ENCODE peak calls at places on chromosomes 4 and X, in eight cellular contexts. B is AG09309, U is heart left ventricle, C is kidney, P is astrocyte of the spinal cord, G is hepatocyte, F is IMR-90, Z is fibroblast of pulmonary artery. N is an unnamed sample.

GRCh38 chr4:61805237-61805636 is 605.1 kb downstream of the ADGRL3 start:
- DNase-seq in B (no peak), U (no peak), C (no peak), P (peak), G (no peak), F (no peak), Z (no peak), N (no peak)

GRCh38 chr4:152369203-152369902 is 166.5 kb downstream of the FBXW7 start:
- DNase-seq in B (no peak), U (no peak), C (no peak), P (no peak), G (no peak), F (no peak), Z (no peak), N (no peak)

GRCh38 chr4:150236626-150237025 is 158.4 kb downstream of the DCLK2 start:
- DNase-seq in B (no peak), U (no peak), C (no peak), P (peak), G (no peak), F (peak), Z (no peak), N (no peak)

GRCh38 chrX:19514791-19515614 is at the start of gene MAP3K15:
- DNase-seq in B (no peak), U (no peak), C (peak), P (no peak), G (peak), F (no peak), Z (no peak), N (no peak)

GRCh38 chrX:12080265-12080664 is 58.0 kb upstream of the FRMPD4 start:
- DNase-seq in B (peak), U (no peak), C (no peak), P (peak), G (peak), F (peak), Z (peak), N (no peak)

GRCh38 chr4:32745351-32745750 is 2025.2 kb downstream of the PCDH7 start:
- DNase-seq in B (no peak), U (no peak), C (no peak), P (no peak), G (no peak), F (no peak), Z (no peak), N (no peak)

GRCh38 chrX:134423606-134424005 is 36.4 kb upstream of the HPRT1 start:
- DNase-seq in B (peak), U (no peak), C (no peak), P (peak), G (no peak), F (peak), Z (peak), N (no peak)

GRCh38 chrX:110218591-110218990 is 99.3 kb downstream of the AMMECR1 start:
- DNase-seq in B (no peak), U (no peak), C (no peak), P (peak), G (no peak), F (peak), Z (peak), N (no peak)

GRCh38 chr4:118112647-118113046 is 78.4 kb downstream of the NDST3 start:
- DNase-seq in B (no peak), U (no peak), C (no peak), P (peak), G (no peak), F (peak), Z (no peak), N (no peak)

GRCh38 chr4:155025762-155026457 is 182.5 kb upstream of the NPY2R start:
- DNase-seq in B (no peak), U (no peak), C (no peak), P (peak), G (peak), F (no peak), Z (peak), N (no peak)

GRCh38 chr4:10983274-10983673 is 298.7 kb upstream of the CLNK start:
- DNase-seq in B (no peak), U (no peak), C (no peak), P (no peak), G (peak), F (no peak), Z (no peak), N (no peak)

GRCh38 chr4:70722199-70722791 is 531 bp downstream of the RUFY3 start:
- DNase-seq in B (no peak), U (no peak), C (no peak), P (peak), G (no peak), F (peak), Z (peak), N (no peak)

GRCh38 chr4:109127866-109128265 is 174.6 kb downstream of the COL25A1 start:
- DNase-seq in B (no peak), U (no peak), C (no peak), P (no peak), G (no peak), F (no peak), Z (no peak), N (no peak)

GRCh38 chr4:7767526-7767925 is 172.1 kb downstream of the AFAP1 start:
- DNase-seq in B (no peak), U (no peak), C (no peak), P (no peak), G (no peak), F (no peak), Z (no peak), N (peak)

GRCh38 chr4:181301735-181302380 is 941.3 kb upstream of the TENM3 start:
- DNase-seq in B (peak), U (no peak), C (no peak), P (peak), G (peak), F (peak), Z (peak), N (no peak)

GRCh38 chr4:134552063-134552462 is 350.5 kb upstream of the PABPC4L start:
- DNase-seq in B (no peak), U (no peak), C (no peak), P (no peak), G (no peak), F (no peak), Z (no peak), N (no peak)

GRCh38 chr4:128660361-128660964 is 149.0 kb upstream of the JADE1 start:
- DNase-seq in B (peak), U (no peak), C (no peak), P (peak), G (peak), F (peak), Z (peak), N (no peak)

GRCh38 chr4:3639613-3640586 is 107.7 kb upstream of the LRPAP1 start:
- DNase-seq in B (no peak), U (no peak), C (peak), P (no peak), G (no peak), F (no peak), Z (no peak), N (peak)

GRCh38 chr4:176794151-176794550 is 1.4 kb upstream of the VEGFC start:
- DNase-seq in B (peak), U (no peak), C (no peak), P (peak), G (no peak), F (peak), Z (peak), N (no peak)

GRCh38 chrX:77771601-77772000 is 14.4 kb downstream of the ATRX start:
- DNase-seq in B (no peak), U (no peak), C (no peak), P (no peak), G (no peak), F (no peak), Z (no peak), N (no peak)

GRCh38 chrX:101803451-101803850 is 128.4 kb downstream of the ZMAT1 start:
- DNase-seq in B (no peak), U (no peak), C (no peak), P (no peak), G (peak), F (peak), Z (peak), N (no peak)

GRCh38 chr4:105943234-105943633 is 48.0 kb downstream of the NPNT start:
- DNase-seq in B (no peak), U (no peak), C (no peak), P (no peak), G (no peak), F (no peak), Z (no peak), N (no peak)

GRCh38 chr4:21593268-21594002 is 355.1 kb downstream of the KCNIP4 start:
- DNase-seq in B (peak), U (no peak), C (no peak), P (peak), G (peak), F (no peak), Z (peak), N (no peak)

GRCh38 chr4:48334900-48335384 is 6.4 kb upstream of the SLAIN2 start:
- DNase-seq in B (no peak), U (no peak), C (no peak), P (no peak), G (no peak), F (no peak), Z (no peak), N (no peak)

GRCh38 chrX:132631579-132632232 is 142.9 kb upstream of the MBNL3 start:
- DNase-seq in B (peak), U (no peak), C (no peak), P (peak), G (peak), F (peak), Z (peak), N (no peak)

GRCh38 chrX:115939070-115939469 is 231.5 kb upstream of the AGTR2 start:
- DNase-seq in B (no peak), U (no peak), C (no peak), P (no peak), G (no peak), F (no peak), Z (no peak), N (no peak)

GRCh38 chr4:122219356-122219755 is 67.2 kb downstream of the BLTP1 start:
- DNase-seq in B (no peak), U (no peak), C (no peak), P (no peak), G (no peak), F (no peak), Z (no peak), N (no peak)

GRCh38 chrX:15146515-15146914 is 123.4 kb downstream of the ASB9 start:
- DNase-seq in B (no peak), U (no peak), C (no peak), P (peak), G (peak), F (no peak), Z (peak), N (no peak)
- TF ChIP-seq CTCF in B (peak), U (peak), C (no peak), P (peak), G (peak), F (peak), Z (peak), N (peak)

GRCh38 chr4:37882665-37883296 is 8.1 kb upstream of the TBC1D1 start:
- DNase-seq in B (no peak), U (no peak), C (no peak), P (no peak), G (no peak), F (no peak), Z (no peak), N (no peak)
- TF ChIP-seq CTCF in B (peak), U (no peak), C (no peak), P (no peak), G (peak), F (no peak), Z (peak), N (peak)

DNA sequence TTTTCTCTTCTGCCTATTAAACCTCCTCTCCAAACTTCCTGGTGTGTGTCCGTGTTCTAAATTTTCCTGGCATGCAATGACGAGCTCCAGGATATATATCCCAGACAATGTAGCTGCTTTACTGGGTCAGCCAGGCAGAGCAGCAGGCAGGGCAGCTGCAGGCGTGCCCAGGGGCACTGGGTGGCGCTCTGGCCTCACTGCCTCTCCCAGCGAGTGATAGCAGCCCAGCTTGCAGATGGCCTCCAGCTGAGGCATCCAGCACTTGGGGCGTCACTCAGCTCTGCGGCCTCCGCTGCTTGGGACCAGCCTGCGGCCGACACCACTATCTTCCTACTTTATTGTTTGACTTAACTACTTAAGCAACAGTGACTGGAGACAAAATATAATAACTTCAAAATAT is 23.0 kb upstream of the UBA6 start:
- DNase-seq in B (no peak), U (no peak), C (no peak), P (no peak), G (no peak), F (no peak), Z (no peak), N (no peak)
- TF ChIP-seq CTCF in B (no peak), U (no peak), C (no peak), P (no peak), G (no peak), F (no peak), Z (no peak), N (no peak)

GRCh38 chrX:108304210-108304609 is 134.0 kb downstream of the COL4A6 start:
- DNase-seq in B (no peak), U (no peak), C (no peak), P (no peak), G (no peak), F (peak), Z (peak), N (no peak)
- TF ChIP-seq CTCF in B (no peak), U (peak), C (peak), P (peak), G (peak), F (peak), Z (peak), N (peak)

N was measured in chondrocyte.